ENCODE peak calls at places on chromosomes 6 and 20, in five cellular contexts. A is aorta; G is stimulated activated CD4-positive, alpha-beta T cell treated with anti-CD3 and anti-CD28 coated beads, Interleukin-15, amount 100 ng/mL, for 1 hour; R is sciatic nerve; L is naive thymus-derived CD8-positive, alpha-beta T cell. K is an unnamed sample.

GRCh38 chr20:3572151-3572550 is 91.0 kb downstream of the GFRA4 start:
- DNase-seq in R (no peak), L (no peak), G (no peak), A (no peak), K (no peak)

GRCh38 chr20:35369804-35370203 is 42.0 kb downstream of the UQCC1 start:
- DNase-seq in A (no peak), L (no peak), R (no peak), G (no peak), K (no peak)

GRCh38 chr6:163324326-163324927 is 90.1 kb upstream of the QKI start:
- DNase-seq in L (no peak), A (no peak), G (no peak), R (no peak), K (no peak)

GRCh38 chr6:132131777-132132176 is 180.6 kb upstream of the CCN2 start:
- DNase-seq in R (no peak), L (no peak), G (no peak), A (peak; percentile 70), K (no peak)

GRCh38 chr6:26107935-26108334 is 20.7 kb downstream of the HFE start:
- DNase-seq in A (no peak), G (no peak), R (no peak), L (no peak), K (no peak)

GRCh38 chr20:37727247-37727956 is 33.6 kb downstream of the CTNNBL1 start:
- DNase-seq in L (no peak), R (no peak), A (no peak), G (no peak), K (no peak)

GRCh38 chr20:51553897-51554504 is 11.5 kb upstream of the NFATC2 start:
- DNase-seq in L (no peak), G (no peak), A (no peak), R (no peak), K (no peak)

GRCh38 chr20:652611-653109 is 340 bp downstream of the SRXN1 start:
- DNase-seq in G (peak; percentile 13), R (peak; percentile 69), L (no peak), A (peak; percentile 70), K (no peak)

GRCh38 chr6:117906454-117906904 is 585 bp upstream of the SLC35F1 start:
- DNase-seq in R (no peak), G (no peak), A (no peak), L (no peak), K (no peak)

GRCh38 chr6:166512567-166512966 is 73.9 kb downstream of the RAMACL start:
- DNase-seq in G (peak; percentile 8), A (no peak), R (no peak), L (peak; percentile 33), K (no peak)

GRCh38 chr6:130896249-130896648 is 69.0 kb downstream of the SMLR1 start:
- DNase-seq in L (no peak), A (no peak), G (no peak), R (no peak), K (no peak)

GRCh38 chr6:125268765-125269164 is 33.0 kb downstream of the HDDC2 start:
- DNase-seq in G (no peak), A (no peak), R (no peak), L (no peak), K (no peak)

GRCh38 chr6:52361347-52361944 is 505 bp upstream of the PAQR8 start:
- DNase-seq in G (peak; percentile 7), L (no peak), R (peak; percentile 57), A (peak; percentile 48), K (no peak)

GRCh38 chr6:16278048-16278724 is 39.8 kb downstream of the GMPR start:
- DNase-seq in R (no peak), A (no peak), L (no peak), G (no peak), K (no peak)

GRCh38 chr6:7881765-7882500 is 28.7 kb downstream of the TXNDC5 start:
- DNase-seq in R (no peak), L (no peak), G (no peak), A (no peak), K (no peak)

GRCh38 chr6:105135907-105136432 is 43.8 kb downstream of the POPDC3 start:
- DNase-seq in A (no peak), G (no peak), R (no peak), L (no peak), K (no peak)

GRCh38 chr20:61295249-61295648 is 43.2 kb downstream of the CDH4 start:
- DNase-seq in A (no peak), G (no peak), L (no peak), R (no peak), K (no peak)

GRCh38 chr6:140806431-140806830 is 1326.3 kb upstream of the GJE1 start:
- DNase-seq in R (no peak), A (no peak), L (no peak), G (no peak), K (no peak)

GRCh38 chr6:14499804-14500203 is 382.2 kb downstream of the CD83 start:
- DNase-seq in A (no peak), G (no peak), L (no peak), R (no peak), K (no peak)

GRCh38 chr6:170266061-170266825 is 24.6 kb downstream of the DLL1 start:
- DNase-seq in R (no peak), A (peak; percentile 47), G (no peak), L (no peak), K (no peak)

GRCh38 chr6:150977276-150977675 is 111.8 kb downstream of the MTHFD1L start:
- DNase-seq in A (no peak), G (no peak), L (no peak), R (no peak), K (no peak)

GRCh38 chr6:137869781-137870180 is 2.7 kb downstream of the TNFAIP3 start:
- DNase-seq in G (no peak), A (no peak), L (no peak), R (no peak), K (no peak)

GRCh38 chr6:21555197-21555596 is 38.4 kb upstream of the SOX4 start:
- DNase-seq in L (no peak), G (no peak), R (no peak), A (no peak), K (no peak)

K was measured in cortex of kidney.